ENCODE peak calls at places on chromosomes 3 and 15, in four cellular contexts. One of them, this sample, is unnamed.

GRCh38 chr3:97658670-97659285 is 105.8 kb upstream of the ARL6 start:
- DNase-seq in SK-N-SH: peak; percentile 20
- DNase-seq in GM23338: peak; percentile 79
- DNase-seq in H9: no peak
- DNase-seq in this sample: peak; percentile 58

GRCh38 chr3:32280262-32280910 is 41.9 kb downstream of the CMTM8 start:
- DNase-seq in H9: no peak
- DNase-seq in GM23338: no peak
- DNase-seq in SK-N-SH: no peak
- DNase-seq in this sample: no peak

GRCh38 chr3:196533260-196533681 is 18.1 kb upstream of the SMCO1 start:
- DNase-seq in H9: peak; percentile 77
- DNase-seq in SK-N-SH: no peak
- DNase-seq in GM23338: peak; percentile 72
- DNase-seq in this sample: no peak

GRCh38 chr15:39300451-39301153 is 280.3 kb upstream of the THBS1 start:
- DNase-seq in H9: no peak
- DNase-seq in GM23338: no peak
- DNase-seq in SK-N-SH: no peak
- DNase-seq in this sample: peak; percentile 83

GRCh38 chr3:184566441-184567414 is 5.1 kb downstream of the EPHB3 start:
- DNase-seq in GM23338: no peak
- DNase-seq in SK-N-SH: no peak
- DNase-seq in H9: no peak
- DNase-seq in this sample: no peak

GRCh38 chr3:162192340-162193004 is 695.9 kb downstream of the OTOL1 start:
- DNase-seq in GM23338: no peak
- DNase-seq in SK-N-SH: no peak
- DNase-seq in H9: no peak
- DNase-seq in this sample: no peak

GRCh38 chr15:94119923-94120775 is 111.2 kb upstream of the MCTP2 start:
- DNase-seq in GM23338: peak; percentile 93
- DNase-seq in H9: peak; percentile 67
- DNase-seq in SK-N-SH: peak; percentile 62
- DNase-seq in this sample: peak; percentile 94

GRCh38 chr15:28106294-28107110 is 7.4 kb upstream of the OCA2 start:
- DNase-seq in H9: peak; percentile 34
- DNase-seq in GM23338: peak; percentile 34
- DNase-seq in SK-N-SH: peak; percentile 73
- DNase-seq in this sample: peak; percentile 58

GRCh38 chr15:32715276-32715675 is 2.5 kb upstream of the GREM1 start:
- DNase-seq in H9: no peak
- DNase-seq in SK-N-SH: no peak
- DNase-seq in GM23338: no peak
- DNase-seq in this sample: peak; percentile 67

GRCh38 chr3:194449913-194450312 is 36.9 kb downstream of the ATP13A3 start:
- DNase-seq in H9: no peak
- DNase-seq in GM23338: no peak
- DNase-seq in SK-N-SH: no peak
- DNase-seq in this sample: no peak

GRCh38 chr15:67680645-67681044 is 138.1 kb downstream of the MAP2K5 start:
- DNase-seq in H9: no peak
- DNase-seq in SK-N-SH: peak; percentile 2
- DNase-seq in GM23338: no peak
- DNase-seq in this sample: no peak

GRCh38 chr3:152338159-152338720 is 69.5 kb downstream of the MBNL1 start:
- DNase-seq in H9: no peak
- DNase-seq in GM23338: no peak
- DNase-seq in SK-N-SH: no peak
- DNase-seq in this sample: no peak

GRCh38 chr3:141257971-141258370 is 26.3 kb downstream of the PXYLP1 start:
- DNase-seq in SK-N-SH: no peak
- DNase-seq in H9: no peak
- DNase-seq in GM23338: no peak
- DNase-seq in this sample: no peak

GRCh38 chr15:85504739-85505676 is 124.6 kb downstream of the AKAP13 start:
- DNase-seq in GM23338: peak; percentile 74
- DNase-seq in H9: no peak
- DNase-seq in SK-N-SH: peak; percentile 24
- DNase-seq in this sample: peak; percentile 73

GRCh38 chr3:172354931-172355499 is 93.2 kb downstream of the GHSR start:
- DNase-seq in H9: no peak
- DNase-seq in GM23338: no peak
- DNase-seq in SK-N-SH: no peak
- DNase-seq in this sample: no peak
- H4K20me1 ChIP-seq in H9: no peaks in the 10 kb centered on the region
- H4K20me1 ChIP-seq in GM23338: no peaks in the 10 kb centered on the region
- H4K20me1 ChIP-seq in SK-N-SH: peaks cover 17% of the 10 kb centered on the region
- H4K20me1 ChIP-seq in this sample: peaks cover 8% of the 10 kb centered on the region

GRCh38 chr15:100537326-100537725 is 8.6 kb upstream of the CERS3 start:
- DNase-seq in SK-N-SH: no peak
- DNase-seq in GM23338: no peak
- DNase-seq in H9: no peak
- DNase-seq in this sample: no peak
- H4K20me1 ChIP-seq in SK-N-SH: no peaks in the 10 kb centered on the region
- H4K20me1 ChIP-seq in GM23338: no peaks in the 10 kb centered on the region
- H4K20me1 ChIP-seq in H9: no peaks in the 10 kb centered on the region
- H4K20me1 ChIP-seq in this sample: no peaks in the 10 kb centered on the region

GRCh38 chr3:188421151-188421821 is 267.3 kb downstream of the LPP start:
- DNase-seq in SK-N-SH: no peak
- DNase-seq in H9: no peak
- DNase-seq in GM23338: no peak
- DNase-seq in this sample: peak; percentile 93
- H4K20me1 ChIP-seq in SK-N-SH: no peaks in the 10 kb centered on the region
- H4K20me1 ChIP-seq in H9: no peaks in the 10 kb centered on the region
- H4K20me1 ChIP-seq in GM23338: no peaks in the 10 kb centered on the region
- H4K20me1 ChIP-seq in this sample: no peaks in the 10 kb centered on the region

DNA sequence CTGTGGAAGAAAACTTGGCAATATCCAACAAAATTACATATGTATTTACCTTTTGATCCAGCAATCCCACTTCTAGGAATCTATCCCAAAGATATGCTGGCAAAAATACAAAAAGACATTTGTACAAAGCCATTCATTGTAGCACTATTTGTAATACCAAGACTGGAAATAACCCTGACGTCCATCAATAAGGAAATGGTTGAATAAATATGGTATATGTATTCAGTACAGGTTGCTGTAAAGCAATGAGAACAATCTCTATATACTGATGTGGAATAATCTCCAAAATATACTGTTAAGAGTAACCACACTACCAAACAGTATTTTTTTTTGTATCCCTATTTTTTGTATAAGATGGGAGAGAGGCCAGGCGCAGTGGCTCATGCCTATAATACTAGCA is 64.8 kb upstream of the STIMATE start:
- DNase-seq in GM23338: no peak
- DNase-seq in SK-N-SH: no peak
- DNase-seq in H9: no peak
- DNase-seq in this sample: no peak
- H4K20me1 ChIP-seq in GM23338: peaks cover 6% of the 10 kb centered on the region
- H4K20me1 ChIP-seq in SK-N-SH: no peaks in the 10 kb centered on the region
- H4K20me1 ChIP-seq in H9: no peaks in the 10 kb centered on the region
- H4K20me1 ChIP-seq in this sample: no peaks in the 10 kb centered on the region

This sample was measured in GM23248.